ENCODE peak calls at places on chromosome 22, in eight cellular contexts. One of them, this sample, is unnamed.

GRCh38 chr22:49090853-49091135 is 736.9 kb downstream of the BRD1 start:
- DNase-seq in heart right ventricle: no peak
- DNase-seq in stomach: no peak
- DNase-seq in A673: no peak
- DNase-seq in mammary epithelial cell: no peak
- DNase-seq in fibroblast of lung: no peak
- DNase-seq in upper lobe of right lung: no peak
- DNase-seq in testis: no peak
- DNase-seq in this sample: no peak

GRCh38 chr22:50218996-50219727 is 18.4 kb downstream of the SELENOO start:
- DNase-seq in upper lobe of right lung: peak; percentile 93
- DNase-seq in testis: peak; percentile 85
- DNase-seq in stomach: peak; percentile 98
- DNase-seq in A673: peak; percentile 92
- DNase-seq in mammary epithelial cell: peak; percentile 42
- DNase-seq in heart right ventricle: peak; percentile 90
- DNase-seq in fibroblast of lung: peak; percentile 67
- DNase-seq in this sample: peak; percentile 65

GRCh38 chr22:32352681-32353080 is 5.0 kb upstream of the RFPL3 start:
- DNase-seq in fibroblast of lung: no peak
- DNase-seq in mammary epithelial cell: no peak
- DNase-seq in heart right ventricle: no peak
- DNase-seq in upper lobe of right lung: no peak
- DNase-seq in testis: no peak
- DNase-seq in stomach: no peak
- DNase-seq in A673: no peak
- DNase-seq in this sample: no peak

GRCh38 chr22:30421695-30422480 is 3.7 kb upstream of the MTFP1 start:
- DNase-seq in fibroblast of lung: no peak
- DNase-seq in stomach: no peak
- DNase-seq in A673: no peak
- DNase-seq in testis: no peak
- DNase-seq in upper lobe of right lung: no peak
- DNase-seq in heart right ventricle: no peak
- DNase-seq in mammary epithelial cell: no peak
- DNase-seq in this sample: no peak

GRCh38 chr22:20080776-20081654 is 974 bp downstream of the DGCR8 start:
- DNase-seq in upper lobe of right lung: no peak
- DNase-seq in A673: peak; percentile 40
- DNase-seq in stomach: no peak
- DNase-seq in fibroblast of lung: peak; percentile 74
- DNase-seq in testis: peak; percentile 29
- DNase-seq in mammary epithelial cell: peak; percentile 64
- DNase-seq in heart right ventricle: no peak
- DNase-seq in this sample: peak; percentile 66

GRCh38 chr22:35728639-35729308 is 11.1 kb downstream of the APOL5 start:
- DNase-seq in heart right ventricle: no peak
- DNase-seq in A673: no peak
- DNase-seq in stomach: peak; percentile 76
- DNase-seq in testis: no peak
- DNase-seq in upper lobe of right lung: no peak
- DNase-seq in fibroblast of lung: no peak
- DNase-seq in mammary epithelial cell: peak; percentile 73
- DNase-seq in this sample: no peak

GRCh38 chr22:20571531-20572007 is 64.2 kb downstream of the MED15 start:
- DNase-seq in stomach: peak; percentile 43
- DNase-seq in fibroblast of lung: peak; percentile 15
- DNase-seq in A673: peak; percentile 72
- DNase-seq in mammary epithelial cell: no peak
- DNase-seq in heart right ventricle: peak; percentile 49
- DNase-seq in upper lobe of right lung: no peak
- DNase-seq in testis: no peak
- DNase-seq in this sample: peak; percentile 42

GRCh38 chr22:20995329-20996030 is 6.4 kb downstream of the THAP7 start:
- DNase-seq in upper lobe of right lung: no peak
- DNase-seq in A673: no peak
- DNase-seq in testis: no peak
- DNase-seq in mammary epithelial cell: no peak
- DNase-seq in fibroblast of lung: no peak
- DNase-seq in stomach: no peak
- DNase-seq in heart right ventricle: no peak
- DNase-seq in this sample: no peak

GRCh38 chr22:43862074-43862881 is at the start of gene SULT4A1:
- DNase-seq in fibroblast of lung: peak; percentile 36
- DNase-seq in heart right ventricle: no peak
- DNase-seq in stomach: no peak
- DNase-seq in A673: peak; percentile 39
- DNase-seq in mammary epithelial cell: peak; percentile 11
- DNase-seq in upper lobe of right lung: peak; percentile 60
- DNase-seq in testis: peak; percentile 69
- DNase-seq in this sample: no peak

GRCh38 chr22:42680648-42681047 is 31.5 kb upstream of the CYB5R3 start:
- DNase-seq in upper lobe of right lung: no peak
- DNase-seq in stomach: no peak
- DNase-seq in testis: no peak
- DNase-seq in mammary epithelial cell: peak; percentile 95
- DNase-seq in heart right ventricle: no peak
- DNase-seq in A673: peak; percentile 57
- DNase-seq in fibroblast of lung: peak; percentile 94
- DNase-seq in this sample: peak; percentile 53

GRCh38 chr22:49992921-49993648 is 19.5 kb downstream of the IL17REL start:
- DNase-seq in mammary epithelial cell: peak; percentile 25
- DNase-seq in testis: peak; percentile 73
- DNase-seq in fibroblast of lung: peak; percentile 23
- DNase-seq in stomach: peak; percentile 80
- DNase-seq in heart right ventricle: peak; percentile 73
- DNase-seq in upper lobe of right lung: peak; percentile 88
- DNase-seq in A673: peak; percentile 76
- DNase-seq in this sample: peak; percentile 48

GRCh38 chr22:19868773-19869471 is 14.2 kb upstream of the GNB1L start:
- DNase-seq in mammary epithelial cell: peak; percentile 70
- DNase-seq in stomach: no peak
- DNase-seq in upper lobe of right lung: peak; percentile 48
- DNase-seq in fibroblast of lung: no peak
- DNase-seq in A673: no peak
- DNase-seq in testis: peak; percentile 70
- DNase-seq in heart right ventricle: no peak
- DNase-seq in this sample: peak; percentile 55

GRCh38 chr22:20994902-20995241 is 7.0 kb downstream of the THAP7 start:
- DNase-seq in mammary epithelial cell: no peak
- DNase-seq in heart right ventricle: no peak
- DNase-seq in testis: no peak
- DNase-seq in fibroblast of lung: no peak
- DNase-seq in A673: no peak
- DNase-seq in upper lobe of right lung: no peak
- DNase-seq in stomach: no peak
- DNase-seq in this sample: no peak

GRCh38 chr22:32058656-32059280 is 15.7 kb downstream of the SLC5A1 start:
- DNase-seq in A673: no peak
- DNase-seq in mammary epithelial cell: no peak
- DNase-seq in fibroblast of lung: peak; percentile 14
- DNase-seq in testis: no peak
- DNase-seq in heart right ventricle: no peak
- DNase-seq in upper lobe of right lung: no peak
- DNase-seq in stomach: no peak
- DNase-seq in this sample: no peak

GRCh38 chr22:22210375-22210774 is 34.2 kb upstream of the VPREB1 start:
- DNase-seq in testis: no peak
- DNase-seq in mammary epithelial cell: peak; percentile 88
- DNase-seq in upper lobe of right lung: no peak
- DNase-seq in stomach: no peak
- DNase-seq in A673: no peak
- DNase-seq in heart right ventricle: no peak
- DNase-seq in fibroblast of lung: peak; percentile 89
- DNase-seq in this sample: no peak

GRCh38 chr22:50180727-50181521 is 4.8 kb upstream of the TRABD start:
- DNase-seq in fibroblast of lung: no peak
- DNase-seq in testis: no peak
- DNase-seq in mammary epithelial cell: no peak
- DNase-seq in stomach: no peak
- DNase-seq in A673: no peak
- DNase-seq in heart right ventricle: no peak
- DNase-seq in upper lobe of right lung: no peak
- DNase-seq in this sample: no peak

GRCh38 chr22:20404881-20405280 is 10.9 kb downstream of the ZNF74 start:
- DNase-seq in mammary epithelial cell: no peak
- DNase-seq in A673: no peak
- DNase-seq in testis: no peak
- DNase-seq in heart right ventricle: no peak
- DNase-seq in stomach: no peak
- DNase-seq in upper lobe of right lung: no peak
- DNase-seq in fibroblast of lung: no peak
- DNase-seq in this sample: no peak

GRCh38 chr22:32327066-32327465 is 30.6 kb upstream of the RFPL3 start:
- DNase-seq in upper lobe of right lung: peak; percentile 19
- DNase-seq in testis: peak; percentile 10
- DNase-seq in A673: no peak
- DNase-seq in stomach: peak; percentile 23
- DNase-seq in heart right ventricle: no peak
- DNase-seq in fibroblast of lung: no peak
- DNase-seq in mammary epithelial cell: peak; percentile 9
- DNase-seq in this sample: no peak

GRCh38 chr22:43060213-43060612 is 29.0 kb downstream of the TTLL1 start:
- DNase-seq in testis: peak; percentile 42
- DNase-seq in A673: peak; percentile 55
- DNase-seq in stomach: peak; percentile 30
- DNase-seq in fibroblast of lung: no peak
- DNase-seq in upper lobe of right lung: no peak
- DNase-seq in heart right ventricle: no peak
- DNase-seq in mammary epithelial cell: no peak
- DNase-seq in this sample: peak; percentile 70

GRCh38 chr22:42959472-42960145 is 55.3 kb downstream of the PACSIN2 start:
- DNase-seq in fibroblast of lung: peak; percentile 90
- DNase-seq in upper lobe of right lung: no peak
- DNase-seq in stomach: peak; percentile 78
- DNase-seq in heart right ventricle: peak; percentile 38
- DNase-seq in testis: no peak
- DNase-seq in A673: peak; percentile 53
- DNase-seq in mammary epithelial cell: peak; percentile 83
- DNase-seq in this sample: peak; percentile 62

GRCh38 chr22:29306830-29307657 is 594 bp downstream of the GAS2L1 start:
- DNase-seq in mammary epithelial cell: peak; percentile 76
- DNase-seq in fibroblast of lung: peak; percentile 70
- DNase-seq in upper lobe of right lung: peak; percentile 91
- DNase-seq in testis: peak; percentile 90
- DNase-seq in stomach: peak; percentile 83
- DNase-seq in A673: peak; percentile 91
- DNase-seq in heart right ventricle: peak; percentile 89
- DNase-seq in this sample: peak; percentile 83

GRCh38 chr22:39989633-39990032 is 5.1 kb upstream of the FAM83F start:
- DNase-seq in heart right ventricle: no peak
- DNase-seq in mammary epithelial cell: no peak
- DNase-seq in stomach: no peak
- DNase-seq in testis: no peak
- DNase-seq in fibroblast of lung: no peak
- DNase-seq in upper lobe of right lung: no peak
- DNase-seq in A673: no peak
- DNase-seq in this sample: no peak
- H3K27ac ChIP-seq in heart right ventricle: no peak overlapping the region
- H3K27ac ChIP-seq in mammary epithelial cell: no peak overlapping the region
- H3K27ac ChIP-seq in stomach: no peak overlapping the region
- H3K27ac ChIP-seq in testis: no peak overlapping the region
- H3K27ac ChIP-seq in fibroblast of lung: no peak overlapping the region
- H3K27ac ChIP-seq in upper lobe of right lung: no peak overlapping the region
- H3K27ac ChIP-seq in A673: no peak overlapping the region
- H3K27ac ChIP-seq in this sample: no peak overlapping the region

DNA sequence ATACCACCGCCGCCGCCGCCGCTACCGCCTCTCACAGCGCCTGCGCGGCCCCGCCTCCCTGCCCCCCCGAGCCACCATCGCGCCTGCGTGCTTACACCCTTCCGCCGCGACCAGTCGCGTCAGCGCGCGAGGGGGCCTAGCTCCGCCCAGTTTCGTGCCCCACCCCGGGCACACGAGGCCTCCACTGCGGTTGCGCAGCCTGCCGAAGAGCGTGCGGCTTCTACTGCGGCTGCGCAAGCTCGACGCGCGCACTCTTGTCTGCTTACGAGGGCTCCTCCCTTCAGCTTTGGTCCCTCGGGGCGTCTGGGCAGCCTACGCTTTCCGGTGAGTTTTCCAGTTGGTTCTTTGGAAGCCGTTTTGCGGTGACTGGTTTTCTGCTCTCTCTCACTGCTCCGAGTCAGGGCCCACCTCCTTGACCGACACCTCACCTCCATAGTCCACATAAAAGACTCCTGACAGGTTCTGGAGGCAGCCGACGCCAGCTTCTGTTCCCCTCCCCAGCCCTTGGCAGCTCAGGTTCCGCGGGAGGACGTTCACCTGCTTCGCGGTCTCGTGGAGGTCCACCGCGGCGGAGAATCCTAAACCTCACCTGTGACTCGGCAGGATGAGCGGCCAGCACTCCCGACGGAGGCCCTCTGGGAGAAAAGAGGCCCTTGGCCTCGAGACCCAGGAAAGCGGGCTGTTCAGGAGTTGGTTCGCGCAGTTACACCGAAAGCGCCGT is at the start of gene PITPNB:
- DNase-seq in mammary epithelial cell: peak; percentile 98
- DNase-seq in A673: peak; percentile 99
- DNase-seq in testis: peak; percentile 95
- DNase-seq in stomach: peak; percentile 98
- DNase-seq in upper lobe of right lung: peak; percentile 99
- DNase-seq in heart right ventricle: peak; percentile 100
- DNase-seq in fibroblast of lung: peak; percentile 96
- DNase-seq in this sample: peak; percentile 97
- H3K36me3 ChIP-seq in mammary epithelial cell: no peaks in the 10 kb centered on the region
- H3K36me3 ChIP-seq in A673: no peaks in the 10 kb centered on the region
- H3K36me3 ChIP-seq in testis: no peaks in the 10 kb centered on the region
- H3K36me3 ChIP-seq in stomach: peaks cover 10% of the 10 kb centered on the region
- H3K36me3 ChIP-seq in upper lobe of right lung: no peaks in the 10 kb centered on the region
- H3K36me3 ChIP-seq in heart right ventricle: no peaks in the 10 kb centered on the region
- H3K36me3 ChIP-seq in fibroblast of lung: peaks cover 1% of the 10 kb centered on the region
- H3K36me3 ChIP-seq in this sample: peaks cover 7% of the 10 kb centered on the region

DNA sequence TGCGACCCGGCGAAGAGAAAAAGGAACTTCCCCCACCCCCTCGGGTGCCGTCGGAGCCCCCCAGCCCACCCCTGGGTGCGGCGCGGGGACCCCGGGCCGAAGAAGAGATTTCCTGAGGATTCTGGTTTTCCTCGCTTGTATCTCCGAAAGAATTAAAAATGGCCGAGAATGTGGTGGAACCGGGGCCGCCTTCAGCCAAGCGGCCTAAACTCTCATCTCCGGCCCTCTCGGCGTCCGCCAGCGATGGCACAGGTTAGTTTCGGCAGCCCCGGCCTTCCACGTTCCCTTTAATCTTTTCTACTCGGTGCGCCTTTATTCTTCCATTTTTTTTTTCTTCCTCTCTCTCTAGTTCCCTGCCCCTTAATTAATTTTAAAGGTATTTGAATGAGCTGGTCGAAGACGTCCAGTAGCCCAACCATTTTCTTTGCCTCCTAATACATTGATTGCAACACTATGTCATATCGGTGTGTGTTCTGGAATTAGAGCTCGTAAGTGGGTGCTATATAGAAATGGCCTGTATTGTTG is 517 bp downstream of the EP300 start:
- DNase-seq in heart right ventricle: peak; percentile 29
- DNase-seq in stomach: peak; percentile 41
- DNase-seq in fibroblast of lung: peak; percentile 24
- DNase-seq in A673: peak; percentile 48
- DNase-seq in testis: peak; percentile 44
- DNase-seq in mammary epithelial cell: peak; percentile 44
- DNase-seq in upper lobe of right lung: peak; percentile 74
- DNase-seq in this sample: peak; percentile 37
- H3K27ac ChIP-seq in heart right ventricle: peak overlapping the region; percentile 100
- H3K27ac ChIP-seq in stomach: peak overlapping the region; percentile 100
- H3K27ac ChIP-seq in fibroblast of lung: peak overlapping the region; percentile 98
- H3K27ac ChIP-seq in A673: peak overlapping the region; percentile 99
- H3K27ac ChIP-seq in testis: peak overlapping the region; percentile 100
- H3K27ac ChIP-seq in mammary epithelial cell: peak overlapping the region; percentile 88
- H3K27ac ChIP-seq in upper lobe of right lung: peak overlapping the region; percentile 100
- H3K27ac ChIP-seq in this sample: peak overlapping the region; percentile 95

GRCh38 chr22:39367040-39367439 is 17.2 kb downstream of the SYNGR1 start:
- DNase-seq in upper lobe of right lung: no peak
- DNase-seq in mammary epithelial cell: no peak
- DNase-seq in A673: no peak
- DNase-seq in fibroblast of lung: no peak
- DNase-seq in stomach: no peak
- DNase-seq in testis: no peak
- DNase-seq in heart right ventricle: no peak
- DNase-seq in this sample: no peak
- H3K36me3 ChIP-seq in upper lobe of right lung: no peaks in the 10 kb centered on the region
- H3K36me3 ChIP-seq in mammary epithelial cell: no peaks in the 10 kb centered on the region
- H3K36me3 ChIP-seq in A673: no peaks in the 10 kb centered on the region
- H3K36me3 ChIP-seq in fibroblast of lung: no peaks in the 10 kb centered on the region
- H3K36me3 ChIP-seq in stomach: no peaks in the 10 kb centered on the region
- H3K36me3 ChIP-seq in testis: no peaks in the 10 kb centered on the region
- H3K36me3 ChIP-seq in heart right ventricle: no peaks in the 10 kb centered on the region
- H3K36me3 ChIP-seq in this sample: no peaks in the 10 kb centered on the region

This sample was measured in SJCRH30.